ENCODE peak calls at places on chromosomes 11 and 22, in six cellular contexts. B is NCI-H146; P is heart right ventricle; F is breast epithelium; V is neuronal stem cell; E is stimulated activated CD4-positive, alpha-beta T cell treated with anti-CD3 and anti-CD28 coated beads, Interleukin-2, amount 100 ng/mL, for 4 hours. O is an unnamed sample.

GRCh38 chr11:111733009-111733408 is 33.2 kb downstream of the PPP2R1B start:
- DNase-seq in F (no peak), V (no peak), B (no peak), P (peak), E (no peak), O (no peak)

GRCh38 chr11:120173771-120174170 is 35.9 kb upstream of the TRIM29 start:
- DNase-seq in B (no peak), F (no peak), E (no peak), V (no peak), P (no peak), O (no peak)

GRCh38 chr22:25497269-25497668 is 67.2 kb upstream of the GRK3 start:
- DNase-seq in B (no peak), P (peak), V (no peak), E (no peak), F (no peak), O (no peak)

GRCh38 chr22:40676644-40677043 is 2.6 kb upstream of the MCHR1 start:
- DNase-seq in P (no peak), F (no peak), V (no peak), B (no peak), E (no peak), O (no peak)

GRCh38 chr22:37010976-37011375 is 8.3 kb downstream of the TST start:
- DNase-seq in P (no peak), V (no peak), E (no peak), F (no peak), B (no peak), O (no peak)

GRCh38 chr11:12629601-12630313 is 44.5 kb upstream of the TEAD1 start:
- DNase-seq in P (no peak), V (no peak), F (no peak), E (no peak), B (no peak), O (no peak)

GRCh38 chr11:103295704-103296103 is 186.5 kb downstream of the DYNC2H1 start:
- DNase-seq in V (no peak), F (no peak), P (no peak), E (no peak), B (no peak), O (no peak)

GRCh38 chr11:114296190-114296978 is at the start of gene NNMT:
- DNase-seq in E (no peak), F (no peak), V (no peak), B (no peak), P (peak), O (peak)

GRCh38 chr22:30767656-30768055 is 73.0 kb downstream of the OSBP2 start:
- DNase-seq in B (no peak), V (no peak), E (no peak), P (no peak), F (no peak), O (no peak)

GRCh38 chr11:65493367-65494176 is 5.3 kb upstream of the MALAT1 start:
- DNase-seq in P (peak), E (no peak), F (no peak), B (no peak), V (no peak), O (peak)

GRCh38 chr22:18114976-18115652 is 4.5 kb downstream of the TUBA8 start:
- DNase-seq in F (no peak), B (no peak), V (no peak), E (no peak), P (no peak), O (no peak)

GRCh38 chr11:15580056-15580774 is 465.5 kb downstream of the INSC start:
- DNase-seq in B (no peak), V (no peak), F (no peak), E (no peak), P (no peak), O (no peak)

GRCh38 chr11:28144808-28145207 is 36.6 kb downstream of the METTL15 start:
- DNase-seq in F (no peak), V (no peak), E (no peak), P (no peak), B (no peak), O (no peak)

GRCh38 chr11:7654094-7654742 is 19.1 kb downstream of the CYB5R2 start:
- DNase-seq in B (no peak), E (no peak), V (no peak), F (no peak), P (no peak), O (peak)

GRCh38 chr11:105181521-105181920 is 42.0 kb upstream of the CARD18 start:
- DNase-seq in F (no peak), E (no peak), B (no peak), V (no peak), P (no peak), O (no peak)

GRCh38 chr11:125190549-125190948 is 26.0 kb downstream of the PKNOX2 start:
- DNase-seq in V (no peak), P (no peak), B (no peak), E (no peak), F (no peak), O (no peak)

GRCh38 chr11:70399681-70400112 is 1.4 kb downstream of the CTTN start:
- DNase-seq in V (no peak), F (peak), P (peak), B (no peak), E (no peak), O (peak)

GRCh38 chr22:35043251-35043931 is 22.6 kb upstream of the ISX start:
- DNase-seq in E (no peak), V (no peak), P (no peak), F (no peak), B (no peak), O (no peak)

GRCh38 chr22:50276143-50276542 is 6.0 kb upstream of the MAPK11 start:
- DNase-seq in V (no peak), B (no peak), F (peak), E (no peak), P (no peak), O (no peak)

GRCh38 chr22:44199164-44199563 is 18.4 kb downstream of the PARVG start:
- DNase-seq in V (no peak), E (no peak), B (no peak), P (no peak), F (peak), O (no peak)

GRCh38 chr11:45444796-45445195 is 158.7 kb upstream of the SYT13 start:
- DNase-seq in E (no peak), B (no peak), F (no peak), V (no peak), P (no peak), O (peak)

GRCh38 chr22:26888887-26889286 is 231.5 kb downstream of the MIAT start:
- DNase-seq in F (no peak), E (no peak), P (no peak), B (no peak), V (no peak), O (no peak)

GRCh38 chr11:10026514-10026913 is 267.5 kb downstream of the SBF2 start:
- DNase-seq in B (no peak), E (no peak), P (no peak), V (no peak), F (no peak), O (no peak)

GRCh38 chr11:73972620-73973449 is 9.8 kb downstream of the UCP2 start:
- DNase-seq in B (no peak), E (no peak), P (no peak), F (peak), V (no peak), O (no peak)

GRCh38 chr22:44024288-44024908 is at the start of gene PARVB:
- DNase-seq in E (no peak), B (peak), F (no peak), V (no peak), P (no peak), O (peak)

GRCh38 chr22:46363611-46364321 is 28.3 kb downstream of the TRMU start:
- DNase-seq in B (no peak), E (no peak), V (no peak), P (no peak), F (no peak), O (no peak)

GRCh38 chr11:102446606-102447005 is 6.0 kb downstream of the TMEM123 start:
- DNase-seq in F (no peak), E (no peak), V (no peak), P (no peak), B (no peak), O (no peak)

GRCh38 chr11:103887001-103887680 is 149.3 kb upstream of the DDI1 start:
- DNase-seq in E (no peak), P (peak), F (no peak), B (no peak), V (no peak), O (no peak)

GRCh38 chr22:28002181-28002700 is 83.2 kb upstream of the PITPNB start:
- DNase-seq in P (no peak), V (no peak), E (no peak), B (no peak), F (no peak), O (no peak)

GRCh38 chr11:129317564-129317963 is 58.1 kb upstream of the BARX2 start:
- DNase-seq in E (no peak), B (peak), P (no peak), V (no peak), F (no peak), O (no peak)

GRCh38 chr11:46675288-46675851 is 25.0 kb downstream of the ARHGAP1 start:
- DNase-seq in F (peak), B (no peak), P (peak), E (no peak), V (no peak), O (peak)

GRCh38 chr22:48899523-48900326 is 927.9 kb downstream of the BRD1 start:
- DNase-seq in F (no peak), B (no peak), P (no peak), V (no peak), E (no peak), O (peak)

GRCh38 chr11:122910775-122911174 is 28.2 kb downstream of the JHY start:
- DNase-seq in F (no peak), B (peak), P (no peak), V (no peak), E (no peak), O (no peak)

GRCh38 chr11:1138053-1138452 is 19.7 kb upstream of the MUC5AC start:
- DNase-seq in F (no peak), E (no peak), V (no peak), P (no peak), B (no peak), O (no peak)

GRCh38 chr22:44210721-44211120 is 30.0 kb downstream of the PARVG start:
- DNase-seq in P (no peak), F (no peak), E (no peak), V (no peak), B (no peak), O (no peak)

GRCh38 chr11:126501641-126502040 is 146.2 kb downstream of the ST3GAL4 start:
- DNase-seq in V (no peak), F (peak), E (no peak), B (no peak), P (no peak), O (no peak)

GRCh38 chr11:69262918-69263735 is 30.8 kb upstream of the MYEOV start:
- DNase-seq in E (no peak), F (no peak), B (no peak), P (no peak), V (no peak), O (no peak)

GRCh38 chr11:70721006-70721405 is 322.7 kb downstream of the CTTN start:
- DNase-seq in V (no peak), B (no peak), F (no peak), E (no peak), P (no peak), O (no peak)

GRCh38 chr11:65489061-65489705 is 9.7 kb upstream of the MALAT1 start:
- DNase-seq in P (peak), V (peak), F (no peak), E (no peak), B (no peak), O (peak)

O was measured in islet precursor cell.